ENCODE peak calls at places on chromosomes 7 and 10, in seven cellular contexts. X is T-helper 1 cell, Y is ovary, V is GM04504, W is colonic mucosa, R is neural progenitor cell, L is EH. H is an unnamed sample.

GRCh38 chr10:17910144-17910789 is 41.5 kb upstream of the SLC39A12 start:
- DNase-seq in X (peak; percentile 4), Y (peak; percentile 35), V (peak; percentile 25), W (peak; percentile 61), R (peak; percentile 70), L (peak; percentile 71), H (peak; percentile 32)

GRCh38 chr10:111598433-111599059 is 521.7 kb downstream of the ADRA2A start:
- DNase-seq in X (peak; percentile 45), Y (peak; percentile 34), V (peak; percentile 45), W (peak; percentile 57), R (peak; percentile 81), L (peak; percentile 64), H (peak; percentile 58)

GRCh38 chr10:129032626-129033353 is 434.3 kb upstream of the MGMT start:
- DNase-seq in X (no peak), Y (no peak), V (no peak), W (no peak), R (no peak), L (no peak), H (no peak)

GRCh38 chr10:96271017-96271815 is at the start of gene BLNK:
- DNase-seq in X (no peak), Y (no peak), V (no peak), W (peak; percentile 80), R (no peak), L (peak; percentile 6), H (no peak)

GRCh38 chr7:103690576-103690975 is 244.6 kb upstream of the SLC26A5 start:
- DNase-seq in X (no peak), Y (no peak), V (no peak), W (no peak), R (no peak), L (no peak), H (no peak)

GRCh38 chr10:78959217-78959616 is 109.5 kb upstream of the ZMIZ1 start:
- DNase-seq in X (no peak), Y (no peak), V (no peak), W (no peak), R (no peak), L (no peak), H (no peak)

GRCh38 chr10:46547331-46547880 is 9.1 kb downstream of the GPRIN2 start:
- DNase-seq in X (no peak), Y (peak; percentile 27), V (no peak), W (peak; percentile 21), R (no peak), L (no peak), H (peak; percentile 2)

GRCh38 chr7:17584822-17585221 is 286.4 kb downstream of the AHR start:
- DNase-seq in X (no peak), Y (no peak), V (no peak), W (no peak), R (no peak), L (peak; percentile 65), H (no peak)

GRCh38 chr7:128104109-128104742 is 73.0 kb upstream of the LRRC4 start:
- DNase-seq in X (no peak), Y (peak; percentile 61), V (no peak), W (no peak), R (peak; percentile 29), L (peak; percentile 29), H (peak; percentile 43)

GRCh38 chr10:93777092-93777491 is 19.4 kb downstream of the LGI1 start:
- DNase-seq in X (no peak), Y (no peak), V (no peak), W (no peak), R (no peak), L (no peak), H (no peak)

GRCh38 chr7:117001283-117001682 is 48.0 kb downstream of the ST7 start:
- DNase-seq in X (no peak), Y (no peak), V (no peak), W (no peak), R (no peak), L (no peak), H (no peak)

GRCh38 chr7:47392241-47392759 is 189.6 kb downstream of the TNS3 start:
- DNase-seq in X (no peak), Y (peak; percentile 97), V (peak; percentile 53), W (no peak), R (peak; percentile 18), L (peak; percentile 47), H (no peak)

GRCh38 chr7:111029574-111030357 is 61.2 kb upstream of the LRRN3 start:
- DNase-seq in X (peak; percentile 61), Y (no peak), V (no peak), W (no peak), R (no peak), L (peak; percentile 65), H (no peak)

GRCh38 chr10:47309403-47310089 is 9.5 kb downstream of the GDF10 start:
- DNase-seq in X (no peak), Y (no peak), V (no peak), W (no peak), R (peak; percentile 32), L (no peak), H (no peak)

GRCh38 chr7:134364619-134365037 is 47.9 kb upstream of the SLC35B4 start:
- DNase-seq in X (no peak), Y (no peak), V (peak; percentile 16), W (no peak), R (no peak), L (peak; percentile 73), H (no peak)

GRCh38 chr10:89644967-89645741 is at the start of gene PANK1:
- DNase-seq in X (peak; percentile 73), Y (peak; percentile 80), V (peak; percentile 40), W (peak; percentile 85), R (peak; percentile 89), L (peak; percentile 83), H (peak; percentile 88)

GRCh38 chr7:27229448-27229847 is 13.2 kb upstream of the EVX1 start:
- DNase-seq in X (no peak), Y (no peak), V (no peak), W (no peak), R (no peak), L (no peak), H (no peak)

GRCh38 chr10:119205926-119206602 is 1.3 kb upstream of the GRK5 start:
- DNase-seq in X (peak; percentile 66), Y (no peak), V (no peak), W (peak; percentile 74), R (peak; percentile 55), L (peak; percentile 67), H (peak; percentile 63)

GRCh38 chr7:137990251-137990901 is 11.5 kb downstream of the CREB3L2 start:
- DNase-seq in X (no peak), Y (no peak), V (peak; percentile 76), W (no peak), R (no peak), L (peak; percentile 98), H (no peak)

GRCh38 chr10:102389894-102390293 is 5.6 kb upstream of the NFKB2 start:
- DNase-seq in X (no peak), Y (no peak), V (no peak), W (no peak), R (no peak), L (no peak), H (no peak)

GRCh38 chr10:132967540-132967939 is 25.2 kb upstream of the CFAP46 start:
- DNase-seq in X (no peak), Y (no peak), V (no peak), W (peak; percentile 66), R (no peak), L (no peak), H (no peak)

GRCh38 chr10:3131098-3131497 is 41.5 kb downstream of the PITRM1 start:
- DNase-seq in X (no peak), Y (no peak), V (no peak), W (no peak), R (no peak), L (no peak), H (no peak)

GRCh38 chr7:5001003-5001402 is 42.0 kb upstream of the MMD2 start:
- DNase-seq in X (no peak), Y (no peak), V (no peak), W (no peak), R (no peak), L (no peak), H (no peak)

GRCh38 chr10:14820010-14820774 is 17.6 kb downstream of the CDNF start:
- DNase-seq in X (no peak), Y (no peak), V (no peak), W (no peak), R (no peak), L (peak; percentile 93), H (no peak)

GRCh38 chr7:142697270-142697669 is 52.0 kb upstream of the PRSS1 start:
- DNase-seq in X (no peak), Y (no peak), V (no peak), W (no peak), R (no peak), L (no peak), H (no peak)

GRCh38 chr7:142359694-142360279 is 101.9 kb upstream of the PRSS58 start:
- DNase-seq in X (no peak), Y (no peak), V (no peak), W (no peak), R (no peak), L (peak; percentile 6), H (no peak)